ENCODE peak calls at places on chromosomes 11 and 22, in four cellular contexts. One of them, this sample, is unnamed.

GRCh38 chr11:90344546-90344945 is 121.7 kb upstream of the CHORDC1 start:
- DNase-seq in GM10248: no peak
- DNase-seq in tibial nerve: no peak
- DNase-seq in endothelial cell: no peak
- DNase-seq in this sample: no peak

GRCh38 chr22:45754822-45755221 is 83.2 kb downstream of the ATXN10 start:
- DNase-seq in GM10248: no peak
- DNase-seq in tibial nerve: no peak
- DNase-seq in endothelial cell: no peak
- DNase-seq in this sample: no peak

GRCh38 chr11:76962583-76963416 is 71.4 kb upstream of the B3GNT6 start:
- DNase-seq in GM10248: peak; percentile 50
- DNase-seq in tibial nerve: no peak
- DNase-seq in endothelial cell: no peak
- DNase-seq in this sample: no peak

GRCh38 chr11:111996129-111996528 is 29.1 kb upstream of the DLAT start:
- DNase-seq in GM10248: no peak
- DNase-seq in tibial nerve: no peak
- DNase-seq in endothelial cell: no peak
- DNase-seq in this sample: no peak

GRCh38 chr11:63793163-63793562 is 20.1 kb upstream of the SPINDOC start:
- DNase-seq in GM10248: no peak
- DNase-seq in tibial nerve: no peak
- DNase-seq in endothelial cell: no peak
- DNase-seq in this sample: no peak

GRCh38 chr11:78140392-78141077 is 1.1 kb upstream of the ALG8 start:
- DNase-seq in GM10248: no peak
- DNase-seq in tibial nerve: no peak
- DNase-seq in endothelial cell: no peak
- DNase-seq in this sample: no peak

GRCh38 chr11:20162824-20163777 is 2.8 kb upstream of the DBX1 start:
- DNase-seq in GM10248: peak; percentile 20
- DNase-seq in tibial nerve: no peak
- DNase-seq in endothelial cell: peak; percentile 63
- DNase-seq in this sample: no peak

GRCh38 chr11:119626910-119627305 is 102.1 kb downstream of the NECTIN1 start:
- DNase-seq in GM10248: no peak
- DNase-seq in tibial nerve: no peak
- DNase-seq in endothelial cell: no peak
- DNase-seq in this sample: no peak

GRCh38 chr11:114027941-114028340 is 31.6 kb upstream of the ZBTB16 start:
- DNase-seq in GM10248: no peak
- DNase-seq in tibial nerve: no peak
- DNase-seq in endothelial cell: no peak
- DNase-seq in this sample: no peak

GRCh38 chr11:100689141-100689540 is 2.1 kb downstream of the ARHGAP42 start:
- DNase-seq in GM10248: no peak
- DNase-seq in tibial nerve: no peak
- DNase-seq in endothelial cell: no peak
- DNase-seq in this sample: no peak

GRCh38 chr11:69978841-69979614 is 99.1 kb upstream of the ANO1 start:
- DNase-seq in GM10248: no peak
- DNase-seq in tibial nerve: no peak
- DNase-seq in endothelial cell: no peak
- DNase-seq in this sample: no peak

GRCh38 chr11:75461136-75461535 is 28.1 kb upstream of the KLHL35 start:
- DNase-seq in GM10248: no peak
- DNase-seq in tibial nerve: no peak
- DNase-seq in endothelial cell: no peak
- DNase-seq in this sample: no peak

GRCh38 chr11:15819679-15820286 is 536.6 kb downstream of the SOX6 start:
- DNase-seq in GM10248: peak; percentile 54
- DNase-seq in tibial nerve: peak; percentile 36
- DNase-seq in endothelial cell: peak; percentile 74
- DNase-seq in this sample: no peak

GRCh38 chr11:57413681-57414080 is 13.2 kb downstream of the SLC43A3 start:
- DNase-seq in GM10248: no peak
- DNase-seq in tibial nerve: no peak
- DNase-seq in endothelial cell: no peak
- DNase-seq in this sample: no peak

GRCh38 chr11:102664001-102664752 is 39.0 kb upstream of the MMP20 start:
- DNase-seq in GM10248: no peak
- DNase-seq in tibial nerve: no peak
- DNase-seq in endothelial cell: peak; percentile 12
- DNase-seq in this sample: no peak

GRCh38 chr22:30538280-30538679 is 8.3 kb downstream of the SEC14L6 start:
- DNase-seq in GM10248: no peak
- DNase-seq in tibial nerve: no peak
- DNase-seq in endothelial cell: no peak
- DNase-seq in this sample: no peak

GRCh38 chr22:36663581-36663980 is 40.0 kb downstream of the CACNG2 start:
- DNase-seq in GM10248: no peak
- DNase-seq in tibial nerve: no peak
- DNase-seq in endothelial cell: no peak
- DNase-seq in this sample: no peak

GRCh38 chr11:35617687-35618496 is at the start of gene FJX1:
- DNase-seq in GM10248: peak; percentile 76
- DNase-seq in tibial nerve: no peak
- DNase-seq in endothelial cell: peak; percentile 73
- DNase-seq in this sample: peak; percentile 56

GRCh38 chr11:65803797-65804492 is 17.1 kb downstream of the OVOL1 start:
- DNase-seq in GM10248: no peak
- DNase-seq in tibial nerve: no peak
- DNase-seq in endothelial cell: no peak
- DNase-seq in this sample: no peak

GRCh38 chr22:41820447-41820846 is 12.5 kb upstream of the SREBF2 start:
- DNase-seq in GM10248: no peak
- DNase-seq in tibial nerve: no peak
- DNase-seq in endothelial cell: no peak
- DNase-seq in this sample: no peak

GRCh38 chr22:32338757-32339156 is 18.9 kb upstream of the RFPL3 start:
- DNase-seq in GM10248: no peak
- DNase-seq in tibial nerve: no peak
- DNase-seq in endothelial cell: no peak
- DNase-seq in this sample: no peak

GRCh38 chr22:50601669-50602337 is 1.2 kb downstream of the MAPK8IP2 start:
- DNase-seq in GM10248: no peak
- DNase-seq in tibial nerve: no peak
- DNase-seq in endothelial cell: no peak
- DNase-seq in this sample: no peak

GRCh38 chr11:128463386-128463829 is 124.0 kb downstream of the ETS1 start:
- DNase-seq in GM10248: no peak
- DNase-seq in tibial nerve: no peak
- DNase-seq in endothelial cell: no peak
- DNase-seq in this sample: peak; percentile 44

GRCh38 chr11:75508051-75508561 is 17.6 kb downstream of the GDPD5 start:
- DNase-seq in GM10248: peak; percentile 50
- DNase-seq in tibial nerve: no peak
- DNase-seq in endothelial cell: no peak
- DNase-seq in this sample: no peak

GRCh38 chr11:84800755-84801346 is 826.3 kb downstream of the DLG2 start:
- DNase-seq in GM10248: no peak
- DNase-seq in tibial nerve: no peak
- DNase-seq in endothelial cell: peak; percentile 22
- DNase-seq in this sample: peak; percentile 37

GRCh38 chr11:63910605-63911195 is 6.3 kb downstream of the RCOR2 start:
- DNase-seq in GM10248: no peak
- DNase-seq in tibial nerve: no peak
- DNase-seq in endothelial cell: no peak
- DNase-seq in this sample: no peak

GRCh38 chr11:19268901-19269300 is 28.2 kb upstream of the E2F8 start:
- DNase-seq in GM10248: no peak
- DNase-seq in tibial nerve: no peak
- DNase-seq in endothelial cell: no peak
- DNase-seq in this sample: no peak

GRCh38 chr22:48756146-48757111 is 1071.2 kb downstream of the BRD1 start:
- DNase-seq in GM10248: no peak
- DNase-seq in tibial nerve: peak; percentile 8
- DNase-seq in endothelial cell: peak; percentile 4
- DNase-seq in this sample: no peak

GRCh38 chr11:111066861-111067260 is 178.7 kb upstream of the POU2AF2 start:
- DNase-seq in GM10248: no peak
- DNase-seq in tibial nerve: no peak
- DNase-seq in endothelial cell: no peak
- DNase-seq in this sample: no peak

GRCh38 chr11:70505761-70506657 is 107.7 kb downstream of the CTTN start:
- DNase-seq in GM10248: no peak
- DNase-seq in tibial nerve: no peak
- DNase-seq in endothelial cell: no peak
- DNase-seq in this sample: no peak

GRCh38 chr11:94851864-94852581 is 83.9 kb downstream of the AMOTL1 start:
- DNase-seq in GM10248: no peak
- DNase-seq in tibial nerve: no peak
- DNase-seq in endothelial cell: no peak
- DNase-seq in this sample: no peak

DNA sequence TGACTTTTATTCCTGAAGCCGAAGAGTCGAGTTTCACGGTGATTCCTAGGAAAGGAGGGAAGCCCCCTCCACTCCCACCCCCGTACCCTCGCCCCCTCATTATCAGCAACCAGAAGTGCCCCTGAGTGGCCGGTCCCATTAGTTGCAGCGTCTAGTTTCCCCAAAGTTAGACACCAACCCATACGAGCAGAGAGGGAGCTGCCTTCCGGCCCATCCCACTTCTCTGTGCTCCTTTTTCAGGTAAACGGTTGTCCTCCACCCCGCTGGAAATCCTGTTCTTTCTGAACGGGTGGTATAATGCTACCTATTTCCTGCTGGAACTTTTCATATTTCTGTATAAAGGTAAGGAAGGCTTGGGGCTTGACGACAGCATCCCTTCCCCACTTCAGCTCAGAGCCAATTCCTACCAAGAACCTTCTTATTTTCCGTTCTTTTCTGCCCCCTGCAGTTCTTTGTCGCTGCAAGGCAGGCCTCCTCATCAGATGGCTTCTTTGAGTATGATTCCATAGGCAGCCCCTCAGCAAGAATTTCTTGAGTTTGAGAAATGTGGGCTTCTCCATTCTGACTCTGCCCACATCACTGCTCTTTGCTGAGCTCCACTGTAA is 706 bp downstream of the TMEM216 start:
- DNase-seq in GM10248: peak; percentile 45
- DNase-seq in tibial nerve: no peak
- DNase-seq in endothelial cell: peak; percentile 11
- DNase-seq in this sample: no peak
- TF ChIP-seq CTCF in GM10248: peak; percentile 38
- TF ChIP-seq CTCF in tibial nerve: no peak
- TF ChIP-seq CTCF in endothelial cell: no peak
- TF ChIP-seq CTCF in this sample: peak; percentile 31

DNA sequence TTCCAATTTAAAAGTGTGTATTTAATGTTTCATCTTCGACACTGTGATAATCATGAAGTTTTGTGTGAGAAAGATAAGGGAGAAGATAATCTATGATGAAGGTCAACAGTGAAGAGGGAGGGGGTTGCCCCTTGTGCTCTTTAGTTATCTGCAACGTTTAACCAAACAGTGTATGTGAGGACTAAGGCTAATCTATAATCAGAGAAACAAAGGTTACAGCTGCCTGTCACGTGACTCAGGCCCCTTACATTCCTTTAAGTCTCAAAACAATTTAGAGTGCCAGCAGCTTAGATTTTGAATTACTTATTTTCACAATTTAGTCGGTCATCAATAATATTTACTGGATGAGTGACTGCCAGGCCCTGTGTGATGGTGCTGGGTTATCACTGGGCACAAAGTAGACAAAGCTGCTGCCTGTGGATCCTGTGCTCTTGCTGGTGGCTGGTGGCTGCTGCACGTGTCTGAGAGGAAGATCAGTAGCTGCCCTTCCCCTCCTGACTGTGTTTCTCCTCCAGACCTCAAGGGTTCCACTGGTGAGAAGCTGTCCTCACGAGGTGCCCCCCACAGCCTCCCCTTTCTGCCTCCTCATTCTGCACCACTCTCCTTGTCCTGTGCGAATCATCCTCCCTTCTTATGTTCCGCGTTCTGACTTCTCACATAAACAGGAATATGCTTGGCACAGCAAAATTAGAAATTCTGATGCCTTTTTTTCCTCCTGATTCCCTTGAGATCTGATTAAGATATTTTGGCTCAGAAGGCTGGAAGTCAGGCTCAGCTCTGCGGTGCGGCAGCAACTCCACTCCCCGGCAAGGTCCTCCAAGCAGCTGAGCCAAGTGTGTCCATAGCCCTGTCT is 331.1 kb upstream of the B3GAT1 start:
- DNase-seq in GM10248: no peak
- DNase-seq in tibial nerve: no peak
- DNase-seq in endothelial cell: no peak
- DNase-seq in this sample: no peak
- TF ChIP-seq CTCF in GM10248: no peak
- TF ChIP-seq CTCF in tibial nerve: no peak
- TF ChIP-seq CTCF in endothelial cell: no peak
- TF ChIP-seq CTCF in this sample: no peak

GRCh38 chr11:115330693-115331482 is 173.3 kb downstream of the CADM1 start:
- DNase-seq in GM10248: no peak
- DNase-seq in tibial nerve: no peak
- DNase-seq in endothelial cell: no peak
- DNase-seq in this sample: no peak
- TF ChIP-seq CTCF in GM10248: no peak
- TF ChIP-seq CTCF in tibial nerve: no peak
- TF ChIP-seq CTCF in endothelial cell: no peak
- TF ChIP-seq CTCF in this sample: no peak

GRCh38 chr11:88435405-88435804 is 97.9 kb upstream of the CTSC start:
- DNase-seq in GM10248: peak; percentile 70
- DNase-seq in tibial nerve: no peak
- DNase-seq in endothelial cell: no peak
- DNase-seq in this sample: no peak

GRCh38 chr11:88434333-88434976 is 96.9 kb upstream of the CTSC start:
- DNase-seq in GM10248: no peak
- DNase-seq in tibial nerve: no peak
- DNase-seq in endothelial cell: no peak
- DNase-seq in this sample: no peak

GRCh38 chr11:88428959-88429358 is 91.4 kb upstream of the CTSC start:
- DNase-seq in GM10248: no peak
- DNase-seq in tibial nerve: no peak
- DNase-seq in endothelial cell: no peak
- DNase-seq in this sample: no peak

GRCh38 chr11:88433546-88434230 is 96.2 kb upstream of the CTSC start:
- DNase-seq in GM10248: no peak
- DNase-seq in tibial nerve: no peak
- DNase-seq in endothelial cell: no peak
- DNase-seq in this sample: no peak

DNA sequence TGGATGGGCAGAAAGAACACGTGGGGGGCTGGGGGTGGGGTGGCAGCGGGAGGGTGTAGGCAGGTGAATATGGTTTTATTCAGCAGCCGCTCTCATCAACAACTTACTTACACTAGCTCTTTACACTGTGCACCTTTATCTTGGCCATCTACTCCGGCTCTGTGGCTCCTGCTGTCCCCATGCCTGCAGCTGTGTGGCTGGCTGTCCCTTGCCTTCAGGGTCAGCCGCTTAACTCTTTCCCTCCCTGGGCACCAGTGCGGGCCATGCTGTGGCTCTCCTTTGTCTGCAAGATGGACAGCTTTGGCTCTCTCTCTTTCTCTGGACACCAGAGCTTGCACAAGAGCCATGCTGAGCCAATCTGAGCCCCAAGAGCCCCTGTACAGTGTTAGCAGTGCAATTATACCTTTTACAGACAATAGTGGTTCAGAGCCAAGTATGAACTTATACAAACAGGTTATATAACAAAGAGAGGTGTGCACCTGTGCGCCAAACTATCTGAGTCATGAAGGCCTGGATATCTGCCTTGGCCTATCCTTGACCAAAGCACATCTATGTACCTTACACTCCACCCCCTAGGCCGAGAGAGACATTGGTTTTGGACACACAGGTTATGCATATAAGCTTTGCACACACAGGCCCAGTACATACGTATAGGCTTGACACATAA is 94.3 kb upstream of the CTSC start:
- DNase-seq in GM10248: no peak
- DNase-seq in tibial nerve: no peak
- DNase-seq in endothelial cell: no peak
- DNase-seq in this sample: no peak
- TF ChIP-seq CTCF in GM10248: no peak
- TF ChIP-seq CTCF in tibial nerve: no peak
- TF ChIP-seq CTCF in endothelial cell: no peak
- TF ChIP-seq CTCF in this sample: no peak

This sample was measured in AG09319.